ENCODE peak calls at places on chromosomes 1 and 21, in seven cellular contexts. H, B, M, C, W, L and Z are unnamed samples.

GRCh38 chr1:18816808-18817207 is 42.7 kb downstream of the TAS1R2 start:
- DNase-seq in H (no peak), B (no peak), M (no peak), C (no peak), W (no peak), L (no peak), Z (no peak)

GRCh38 chr1:47481936-47482335 is 44.1 kb downstream of the FOXD2 start:
- DNase-seq in H (no peak), B (no peak), M (no peak), C (no peak), W (no peak), L (no peak), Z (no peak)

GRCh38 chr1:214842856-214843255 is 239.7 kb upstream of the KCNK2 start:
- DNase-seq in H (no peak), B (no peak), M (no peak), C (no peak), W (no peak), L (no peak), Z (no peak)

GRCh38 chr1:6249732-6250689 is 6.0 kb downstream of the HES3 start:
- DNase-seq in H (no peak), B (no peak), M (no peak), C (no peak), W (no peak), L (peak; percentile 36), Z (no peak)

GRCh38 chr1:160629286-160630210 is 17.3 kb downstream of the SLAMF1 start:
- DNase-seq in H (no peak), B (peak; percentile 83), M (no peak), C (no peak), W (peak; percentile 41), L (no peak), Z (no peak)

GRCh38 chr1:89516055-89516454 is 8.6 kb upstream of the LRRC8B start:
- DNase-seq in H (no peak), B (no peak), M (peak; percentile 41), C (no peak), W (no peak), L (peak; percentile 65), Z (no peak)

GRCh38 chr1:16717174-16718108 is 22.9 kb upstream of the RNU1-4 start:
- DNase-seq in H (peak; percentile 93), B (peak; percentile 69), M (no peak), C (peak; percentile 73), W (peak; percentile 24), L (peak; percentile 42), Z (peak; percentile 85)

GRCh38 chr1:209929751-209930150 is 8.3 kb upstream of the SYT14 start:
- DNase-seq in H (no peak), B (no peak), M (no peak), C (no peak), W (no peak), L (no peak), Z (no peak)

GRCh38 chr1:201764166-201764565 is 64.8 kb upstream of the IPO9 start:
- DNase-seq in H (no peak), B (no peak), M (no peak), C (no peak), W (no peak), L (no peak), Z (no peak)

DNA sequence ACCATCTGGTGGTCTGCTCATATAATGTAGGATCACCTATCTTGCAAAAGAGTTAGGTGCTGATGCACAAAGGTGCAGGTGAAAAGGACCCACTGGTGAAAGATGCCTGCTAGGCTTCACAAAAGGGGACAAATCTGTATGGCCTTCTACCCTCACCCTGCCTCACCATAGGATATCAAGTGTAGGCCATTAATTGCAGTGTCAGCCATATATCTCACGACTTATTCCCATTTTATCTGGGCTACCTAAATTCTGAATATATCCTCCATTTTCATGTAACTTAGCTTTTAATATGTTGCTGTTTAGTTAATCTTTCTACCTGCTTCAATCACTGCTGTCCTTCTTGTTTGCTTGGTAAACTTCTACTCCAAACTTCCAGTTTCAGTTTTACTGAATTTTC is 84.2 kb upstream of the DPH5 start:
- DNase-seq in H (no peak), B (no peak), M (no peak), C (no peak), W (no peak), L (no peak), Z (no peak)
- TF ChIP-seq POLR2AphosphoS5 in H (no peak), B (no peak), M (no peak), C (no peak), W (no peak), L (no peak), Z (no peak)

GRCh38 chr1:109643385-109644230 is 12.3 kb upstream of the GSTM4 start:
- DNase-seq in H (peak; percentile 96), B (peak; percentile 96), M (peak; percentile 60), C (peak; percentile 85), W (peak; percentile 90), L (peak; percentile 91), Z (peak; percentile 86)
- H3K4me1 ChIP-seq in H (peaks cover 8% of the 10 kb centered on the region), B (peaks cover 18% of the 10 kb centered on the region), M (peaks cover 17% of the 10 kb centered on the region), C (no peaks in the 10 kb centered on the region), W (peaks cover 25% of the 10 kb centered on the region), L (peaks cover 26% of the 10 kb centered on the region), Z (peaks cover 11% of the 10 kb centered on the region)

DNA sequence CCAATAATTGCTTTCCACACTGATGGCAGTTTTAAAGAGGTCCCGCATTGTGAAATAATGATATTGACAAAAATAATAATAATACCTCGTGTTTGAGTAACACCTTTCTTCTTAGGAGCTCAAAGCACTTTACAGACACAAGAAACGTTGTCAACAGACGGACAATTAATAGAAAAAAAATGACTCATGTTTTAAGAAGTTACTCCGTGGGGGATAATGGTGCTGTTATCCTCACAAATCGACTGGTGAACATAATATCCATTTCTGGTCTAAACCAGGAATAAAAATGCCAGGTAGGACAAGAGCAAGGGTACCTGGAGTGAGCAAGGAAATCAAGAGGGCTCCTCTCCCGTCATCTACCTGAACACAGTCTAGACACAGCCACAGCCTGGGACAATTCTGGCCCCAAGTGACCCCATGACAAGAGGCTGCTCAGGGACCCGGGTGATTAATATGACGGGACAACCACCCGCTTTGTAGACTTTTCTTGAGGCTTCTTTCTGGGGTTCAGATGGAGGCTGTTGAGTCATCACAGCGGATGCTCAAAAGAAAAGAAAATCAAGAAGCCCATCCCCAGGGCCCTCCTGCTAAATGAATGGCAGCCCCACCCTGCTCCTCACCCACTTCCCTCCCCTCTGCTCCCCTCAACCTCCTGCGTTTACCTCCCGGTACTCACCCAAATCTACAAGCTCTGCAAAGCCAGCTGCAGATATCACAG is 146.2 kb upstream of the IRF2BP2 start:
- DNase-seq in H (no peak), B (no peak), M (no peak), C (no peak), W (no peak), L (no peak), Z (no peak)
- TF ChIP-seq POLR2A in H (no peak), B (no peak), M (no peak), C (no peak), W (no peak), L (no peak), Z (no peak)

GRCh38 chr1:172137703-172138102 is 282.8 kb upstream of the C1orf105 start:
- DNase-seq in H (no peak), B (no peak), M (no peak), C (no peak), W (no peak), L (no peak), Z (no peak)
- TF ChIP-seq POLR2AphosphoS5 in H (no peak), B (no peak), M (no peak), C (no peak), W (no peak), L (no peak), Z (no peak)

GRCh38 chr1:115714572-115715141 is 53.9 kb downstream of the CASQ2 start:
- DNase-seq in H (no peak), B (no peak), M (no peak), C (peak; percentile 82), W (peak; percentile 93), L (no peak), Z (no peak)
- H3K4me1 ChIP-seq in H (no peaks in the 10 kb centered on the region), B (no peaks in the 10 kb centered on the region), M (peaks cover 15% of the 10 kb centered on the region), C (no peaks in the 10 kb centered on the region), W (peaks cover 23% of the 10 kb centered on the region), L (no peaks in the 10 kb centered on the region), Z (peaks cover 35% of the 10 kb centered on the region)

DNA sequence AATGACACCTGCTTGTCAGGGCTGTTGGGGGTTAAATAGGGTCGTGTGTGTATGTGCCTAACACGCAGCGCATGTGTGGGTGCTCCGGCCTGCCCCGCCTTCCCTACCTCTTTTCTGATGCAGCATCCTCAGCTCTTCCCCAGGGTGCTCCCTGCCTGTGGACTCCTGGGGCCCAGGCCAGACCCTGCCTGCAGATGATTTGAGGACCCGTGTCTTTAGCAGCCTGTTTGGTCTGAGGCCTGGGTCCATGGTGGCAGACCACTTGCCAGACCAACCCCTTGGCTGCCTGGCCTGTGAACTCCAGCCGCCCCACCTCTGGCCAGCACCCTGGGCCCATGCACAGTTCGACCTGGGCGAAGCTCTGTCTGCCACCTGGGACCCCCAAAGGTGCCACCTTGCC is 57.0 kb upstream of the SIM2 start:
- DNase-seq in H (no peak), B (no peak), M (no peak), C (no peak), W (no peak), L (no peak), Z (no peak)
- TF ChIP-seq POLR2A in H (no peak), B (no peak), M (no peak), C (no peak), W (no peak), L (no peak), Z (no peak)

GRCh38 chr1:42419449-42419848 is 36.4 kb downstream of the ZMYND12 start:
- DNase-seq in H (no peak), B (no peak), M (no peak), C (no peak), W (no peak), L (no peak), Z (no peak)
- TF ChIP-seq POLR2AphosphoS5 in H (peak; percentile 57), B (no peak), M (no peak), C (no peak), W (peak; percentile 84), L (no peak), Z (no peak)

DNA sequence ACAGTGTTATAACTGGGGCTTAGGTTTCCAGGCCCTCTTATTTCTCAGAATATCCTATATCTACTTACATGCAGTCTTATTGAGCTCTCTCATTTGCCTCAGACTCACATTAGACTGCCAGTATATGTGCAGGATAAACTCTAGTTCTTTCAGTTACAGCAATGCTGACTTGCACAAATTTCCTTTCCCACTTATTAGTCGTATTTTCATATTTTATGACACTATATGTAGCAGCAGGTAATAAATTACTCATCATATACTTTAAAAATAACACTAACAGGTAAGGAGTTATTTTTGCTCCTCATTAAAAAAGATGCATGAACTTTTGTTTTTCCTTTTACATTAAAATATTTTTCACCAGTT is 65.7 kb downstream of the GADD45A start:
- DNase-seq in H (no peak), B (no peak), M (no peak), C (no peak), W (no peak), L (no peak), Z (no peak)
- H3K4me1 ChIP-seq in H (peaks cover 55% of the 10 kb centered on the region), B (peaks cover 49% of the 10 kb centered on the region), M (peaks cover 81% of the 10 kb centered on the region), C (peaks cover 43% of the 10 kb centered on the region), W (peaks cover 54% of the 10 kb centered on the region), L (peaks cover 51% of the 10 kb centered on the region), Z (peaks cover 66% of the 10 kb centered on the region)

DNA sequence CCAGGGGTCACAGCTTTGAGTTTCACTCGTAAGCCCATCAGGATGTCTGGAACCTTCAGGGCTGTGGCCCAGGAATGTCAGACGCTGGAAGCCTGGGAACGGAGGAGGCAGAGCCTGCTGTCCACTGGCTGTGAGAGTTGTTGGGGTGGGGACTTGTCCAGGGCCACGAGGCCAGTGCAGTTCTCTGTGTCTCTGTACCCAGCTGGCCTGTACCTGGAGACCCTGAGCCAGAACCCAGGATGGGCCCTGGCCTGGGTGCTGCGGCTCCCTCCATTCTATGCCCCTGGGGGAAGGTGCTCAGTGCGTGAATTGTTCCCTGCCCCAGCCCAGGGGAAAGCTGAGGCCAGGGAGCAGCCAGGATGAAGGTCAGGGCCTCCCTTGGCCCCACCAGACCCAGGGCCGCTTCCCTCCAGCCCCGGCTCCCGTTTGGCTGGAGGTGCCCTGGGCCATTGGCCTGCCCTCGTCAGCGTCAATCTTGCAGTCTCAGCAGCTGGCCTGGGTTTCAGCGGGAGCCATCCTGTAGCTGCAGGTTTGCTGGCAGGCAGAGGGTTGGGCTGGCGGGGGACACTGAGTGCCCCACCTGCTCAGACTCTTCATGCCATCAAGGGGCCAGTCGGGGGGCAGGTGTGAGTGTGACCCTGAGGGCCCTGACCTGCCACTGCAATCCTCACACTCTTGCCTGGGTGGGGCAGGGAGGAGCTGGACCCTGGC is 804 bp upstream of the CALML6 start:
- DNase-seq in H (no peak), B (peak; percentile 71), M (no peak), C (no peak), W (no peak), L (peak; percentile 3), Z (no peak)
- TF ChIP-seq POLR2A in H (no peak), B (no peak), M (no peak), C (no peak), W (no peak), L (no peak), Z (no peak)